ENCODE peak calls at places on chromosomes 12 and 14, in ten cellular contexts. M is endothelial cell; B is T follicular helper cell; Q is activated CD4-positive, alpha-beta T cell treated with anti-CD3 and anti-CD28 coated beads, Interleukin-2, amount 50 U/mL, for 1 hour; X is mucosa of descending colon; T is activated naive CD4-positive, alpha-beta T cell treated with anti-CD3 and anti-CD28 coated beads, Interleukin-2, amount 50 U/mL, for 72 hours; G is lower lobe of right lung; U is GM13977; E is GM12865; J is NAMALWA. O is an unnamed sample.

GRCh38 chr12:103928736-103929050 is 1.5 kb upstream of the HSP90B1 start:
- DNase-seq in M (no peak), B (peak), Q (peak), X (peak), T (peak), G (peak), U (peak), E (peak), J (peak), O (no peak)

GRCh38 chr12:50157259-50157658 is 9.9 kb downstream of the CERS5 start:
- DNase-seq in M (no peak), B (no peak), Q (no peak), X (no peak), T (no peak), G (no peak), U (no peak), E (no peak), J (no peak), O (no peak)

GRCh38 chr12:104215638-104216297 is at the start of gene TXNRD1:
- DNase-seq in M (peak), B (peak), Q (peak), X (peak), T (peak), G (peak), U (peak), E (peak), J (peak), O (peak)

GRCh38 chr12:5963515-5963914 is 18.5 kb upstream of the ANO2 start:
- DNase-seq in M (no peak), B (no peak), Q (no peak), X (no peak), T (no peak), G (no peak), U (no peak), E (no peak), J (peak), O (no peak)

GRCh38 chr12:108800591-108800990 is 56.8 kb downstream of the SSH1 start:
- DNase-seq in M (no peak), B (no peak), Q (no peak), X (no peak), T (no peak), G (no peak), U (no peak), E (no peak), J (no peak), O (no peak)

GRCh38 chr12:77213316-77213715 is 147.9 kb upstream of the E2F7 start:
- DNase-seq in M (peak), B (no peak), Q (no peak), X (peak), T (no peak), G (no peak), U (no peak), E (no peak), J (no peak), O (no peak)

GRCh38 chr12:89544730-89545184 is 18.9 kb upstream of the POC1B start:
- DNase-seq in M (no peak), B (no peak), Q (no peak), X (peak), T (no peak), G (peak), U (no peak), E (no peak), J (no peak), O (no peak)

GRCh38 chr14:92121207-92121669 is 268 bp downstream of the NDUFB1 start:
- DNase-seq in M (peak), B (no peak), Q (peak), X (peak), T (no peak), G (peak), U (peak), E (peak), J (peak), O (no peak)

GRCh38 chr14:27608377-27608776 is 1010.5 kb upstream of the NOVA1 start:
- DNase-seq in M (no peak), B (no peak), Q (no peak), X (no peak), T (no peak), G (no peak), U (no peak), E (no peak), J (no peak), O (no peak)

GRCh38 chr12:41514050-41514449 is 325.9 kb downstream of the PDZRN4 start:
- DNase-seq in M (no peak), B (no peak), Q (no peak), X (no peak), T (no peak), G (no peak), U (no peak), E (no peak), J (no peak), O (no peak)

O was measured in GM20000.